ENCODE peak calls at places on chromosomes 6 and 20, in four cellular contexts. J is adipocyte; V is CD4-positive, alpha-beta memory T cell; G is T-helper 1 cell. W is an unnamed sample.

GRCh38 chr20:20224806-20225205 is 143.1 kb upstream of the INSM1 start:
- DNase-seq in V (no peak), J (no peak), G (no peak), W (no peak)

GRCh38 chr20:23340524-23340923 is 10.1 kb upstream of the NXT1 start:
- DNase-seq in V (no peak), G (no peak), J (peak; percentile 83), W (peak; percentile 67)

GRCh38 chr6:68087399-68088133 is 547.5 kb upstream of the ADGRB3 start:
- DNase-seq in J (peak; percentile 46), G (no peak), V (no peak), W (peak; percentile 35)

GRCh38 chr6:155782739-155783459 is 327.3 kb upstream of the NOX3 start:
- DNase-seq in V (no peak), G (no peak), J (peak; percentile 56), W (peak; percentile 51)

GRCh38 chr6:46056906-46057529 is 41.4 kb upstream of the CLIC5 start:
- DNase-seq in J (no peak), G (no peak), V (no peak), W (no peak)

GRCh38 chr20:62590301-62591121 is 51.8 kb upstream of the SLCO4A1 start:
- DNase-seq in V (no peak), J (peak; percentile 45), G (no peak), W (peak; percentile 38)

GRCh38 chr6:45625191-45625664 is 247.5 kb upstream of the SUPT3H start:
- DNase-seq in V (no peak), J (peak; percentile 56), G (no peak), W (peak; percentile 53)

GRCh38 chr6:35161776-35162607 is 20.9 kb upstream of the TCP11 start:
- DNase-seq in V (no peak), J (no peak), G (no peak), W (peak; percentile 52)

GRCh38 chr6:22668307-22668706 is 98.9 kb downstream of the HDGFL1 start:
- DNase-seq in J (peak; percentile 6), V (no peak), G (no peak), W (no peak)